ENCODE peak calls at places on chromosome 17, in seven cellular contexts. Q, Y, V, T, H, N and D are unnamed samples.
A peak's percentile ranks its signal among the peaks of the same experiment; 100 is the strongest.

GRCh38 chr17:8831234-8831849 is 32.2 kb upstream of the MFSD6L start:
- DNase-seq in H (no peak), N (no peak), V (no peak), Q (no peak), T (no peak), Y (no peak), D (no peak)

GRCh38 chr17:73291260-73291801 is 20.5 kb downstream of the CDC42EP4 start:
- DNase-seq in H (peak; percentile 95), Q (peak; percentile 87), Y (peak; percentile 66), V (peak; percentile 86), N (peak; percentile 97), T (no peak), D (no peak)

GRCh38 chr17:31060814-31061550 is 33.8 kb upstream of the NF1 start:
- DNase-seq in Q (no peak), N (no peak), H (no peak), Y (peak; percentile 68), V (no peak), T (no peak), D (no peak)

GRCh38 chr17:193426-193810 is 12.0 kb upstream of the DOC2B start:
- DNase-seq in T (no peak), V (no peak), H (no peak), N (no peak), Y (no peak), Q (no peak), D (no peak)

GRCh38 chr17:21470861-21471260 is 94.7 kb downstream of the KCNJ12 start:
- DNase-seq in Y (no peak), T (no peak), V (no peak), Q (no peak), H (no peak), N (no peak), D (no peak)

GRCh38 chr17:40323731-40324650 is 15.0 kb downstream of the RARA start:
- DNase-seq in Q (no peak), N (no peak), V (peak; percentile 73), T (no peak), Y (peak; percentile 70), H (no peak), D (no peak)

GRCh38 chr17:63477471-63478440 is 895 bp downstream of the ACE start:
- DNase-seq in N (no peak), H (no peak), V (no peak), T (no peak), Y (no peak), Q (no peak), D (no peak)

GRCh38 chr17:80498242-80498919 is 22.0 kb upstream of the NPTX1 start:
- DNase-seq in V (peak; percentile 31), Q (peak; percentile 78), H (peak; percentile 90), N (no peak), Y (no peak), T (no peak), D (peak; percentile 8)

GRCh38 chr17:33651631-33652030 is 358.5 kb upstream of the ASIC2 start:
- DNase-seq in T (no peak), V (no peak), Q (no peak), H (no peak), N (no peak), Y (no peak), D (no peak)

GRCh38 chr17:32854177-32854576 is 22.7 kb downstream of the MYO1D start:
- DNase-seq in Y (no peak), N (no peak), H (no peak), T (no peak), V (no peak), Q (no peak), D (no peak)

GRCh38 chr17:9350083-9350482 is 225.5 kb downstream of the STX8 start:
- DNase-seq in Y (no peak), V (no peak), Q (peak; percentile 95), T (no peak), H (peak; percentile 89), N (peak; percentile 93), D (peak; percentile 88)

GRCh38 chr17:14211246-14211645 is 25.4 kb downstream of the CDRT15 start:
- DNase-seq in Y (no peak), H (no peak), V (no peak), N (no peak), T (no peak), Q (no peak), D (no peak)

GRCh38 chr17:14212401-14212800 is 24.3 kb downstream of the CDRT15 start:
- DNase-seq in T (no peak), Y (no peak), N (no peak), H (no peak), V (no peak), Q (no peak), D (no peak)

GRCh38 chr17:14209215-14209614 is 27.4 kb downstream of the CDRT15 start:
- DNase-seq in V (no peak), Y (no peak), H (no peak), Q (peak; percentile 8), T (no peak), N (no peak), D (no peak)

GRCh38 chr17:14214271-14214670 is 22.4 kb downstream of the CDRT15 start:
- DNase-seq in T (no peak), Y (no peak), Q (no peak), N (no peak), H (no peak), V (no peak), D (no peak)

GRCh38 chr17:14211778-14212177 is 24.9 kb downstream of the CDRT15 start:
- DNase-seq in N (no peak), T (no peak), Y (peak; percentile 18), Q (peak; percentile 10), V (no peak), H (no peak), D (no peak)
- TF ChIP-seq CTCF in N (peak; percentile 17), T (peak; percentile 39), Y (peak; percentile 28), Q (peak; percentile 35), V (no peak), H (peak; percentile 40), D (peak; percentile 36)

GRCh38 chr17:1735418-1735817 is 7.3 kb upstream of the SERPINF2 start:
- DNase-seq in H (no peak), T (no peak), V (no peak), N (no peak), Y (no peak), Q (no peak), D (no peak)

GRCh38 chr17:1733759-1734158 is 8.9 kb upstream of the SERPINF2 start:
- DNase-seq in N (no peak), V (no peak), Q (no peak), T (no peak), H (no peak), Y (no peak), D (no peak)

GRCh38 chr17:1735834-1736347 is 6.8 kb upstream of the SERPINF2 start:
- DNase-seq in V (no peak), T (no peak), Y (no peak), Q (no peak), H (no peak), N (no peak), D (no peak)

GRCh38 chr17:1736348-1737281 is 6.1 kb upstream of the SERPINF2 start:
- DNase-seq in Q (peak; percentile 92), V (no peak), H (peak; percentile 42), T (no peak), N (peak; percentile 81), Y (peak; percentile 68), D (peak; percentile 17)

GRCh38 chr17:1737531-1738291 is 5.0 kb upstream of the SERPINF2 start:
- DNase-seq in H (no peak), Y (no peak), N (no peak), V (no peak), T (no peak), Q (no peak), D (no peak)
- H3K4me3 ChIP-seq in H (no peak overlapping the region), Y (no peak overlapping the region), N (no peak overlapping the region), V (no peak overlapping the region), T (no peak overlapping the region), Q (no peak overlapping the region), D (no peak overlapping the region)

GRCh38 chr17:78330570-78331224 is 29.2 kb downstream of the SOCS3 start:
- DNase-seq in H (peak; percentile 59), N (no peak), Y (no peak), Q (peak; percentile 48), V (no peak), T (no peak), D (no peak)

GRCh38 chr17:78332530-78332929 is 27.3 kb downstream of the SOCS3 start:
- DNase-seq in T (no peak), Q (no peak), V (no peak), H (no peak), Y (no peak), N (no peak), D (no peak)

GRCh38 chr17:78332991-78333390 is 26.9 kb downstream of the SOCS3 start:
- DNase-seq in N (no peak), Y (no peak), V (no peak), Q (no peak), T (no peak), H (no peak), D (no peak)

GRCh38 chr17:78327880-78328279 is 32.0 kb downstream of the SOCS3 start:
- DNase-seq in N (no peak), V (no peak), T (no peak), H (no peak), Q (no peak), Y (no peak), D (no peak)

GRCh38 chr17:78329263-78330059 is 30.4 kb downstream of the SOCS3 start:
- DNase-seq in V (no peak), T (no peak), Y (no peak), N (peak; percentile 87), Q (peak; percentile 72), H (peak; percentile 90), D (peak; percentile 63)
- TF ChIP-seq CTCF in V (no peak), T (no peak), Y (no peak), N (no peak), Q (no peak), H (peak; percentile 6), D (no peak)

GRCh38 chr17:48614904-48615211 is 234 bp downstream of the HOXB8 start:
- DNase-seq in Y (no peak), V (no peak), Q (no peak), N (no peak), H (peak; percentile 86), T (no peak), D (no peak)
- H3K4me3 ChIP-seq in Y (no peak overlapping the region), V (peak overlapping the region; percentile 24), Q (no peak overlapping the region), N (no peak overlapping the region), H (peak overlapping the region; percentile 75), T (no peak overlapping the region), D (no peak overlapping the region)

DNA sequence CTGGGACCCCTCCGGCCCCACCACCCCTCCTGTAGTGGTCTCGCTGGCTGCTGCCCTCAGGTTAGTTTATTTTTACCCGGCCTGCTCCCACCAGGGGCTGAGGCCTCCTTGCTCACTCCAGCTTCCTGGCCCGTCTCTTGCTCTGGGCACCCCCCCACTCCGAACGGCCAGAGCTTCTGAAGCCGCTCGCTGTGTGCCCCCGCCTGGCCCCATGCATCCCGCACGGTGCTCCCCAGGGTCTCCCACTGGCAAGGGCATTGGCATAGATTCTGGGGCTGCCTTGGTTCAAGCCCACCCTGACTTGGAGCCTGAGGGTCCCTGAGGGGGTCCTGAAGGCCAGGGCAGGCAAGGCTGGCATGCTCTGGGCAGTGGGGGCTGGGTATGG is 186.4 kb downstream of the SEC14L1 start:
- DNase-seq in H (no peak), Q (no peak), N (no peak), V (no peak), T (no peak), Y (peak; percentile 20), D (no peak)
- TF ChIP-seq CTCF in H (no peak), Q (no peak), N (no peak), V (no peak), T (no peak), Y (no peak), D (no peak)